ENCODE peak calls at places on chromosomes 1 and 21, in four cellular contexts. One of them, this sample, is unnamed.

GRCh38 chr21:36207577-36208320 is 51.1 kb downstream of the DOP1B start:
- DNase-seq in suprapubic skin: no peak
- DNase-seq in GM06990: no peak
- DNase-seq in CD8-positive, alpha-beta T cell: no peak
- DNase-seq in this sample: no peak

GRCh38 chr1:39539252-39539790 is 37.3 kb downstream of the PABPC4 start:
- DNase-seq in suprapubic skin: peak
- DNase-seq in GM06990: peak
- DNase-seq in CD8-positive, alpha-beta T cell: peak
- DNase-seq in this sample: no peak

GRCh38 chr1:246058478-246058877 is 448.6 kb downstream of the SMYD3 start:
- DNase-seq in suprapubic skin: no peak
- DNase-seq in GM06990: no peak
- DNase-seq in CD8-positive, alpha-beta T cell: no peak
- DNase-seq in this sample: no peak

GRCh38 chr1:115227683-115228082 is 110.4 kb downstream of the NGF start:
- DNase-seq in suprapubic skin: no peak
- DNase-seq in GM06990: no peak
- DNase-seq in CD8-positive, alpha-beta T cell: no peak
- DNase-seq in this sample: no peak

GRCh38 chr1:178494569-178494971 is 2.2 kb downstream of the CLEC20A start:
- DNase-seq in suprapubic skin: no peak
- DNase-seq in GM06990: no peak
- DNase-seq in CD8-positive, alpha-beta T cell: no peak
- DNase-seq in this sample: no peak

GRCh38 chr1:47179988-47180563 is 9.8 kb downstream of the PDZK1IP1 start:
- DNase-seq in suprapubic skin: no peak
- DNase-seq in GM06990: no peak
- DNase-seq in CD8-positive, alpha-beta T cell: no peak
- DNase-seq in this sample: no peak

GRCh38 chr1:40133122-40133665 is 28.0 kb upstream of the RLF start:
- DNase-seq in suprapubic skin: no peak
- DNase-seq in GM06990: no peak
- DNase-seq in CD8-positive, alpha-beta T cell: no peak
- DNase-seq in this sample: no peak

GRCh38 chr1:112172294-112172882 is 182.9 kb upstream of the KCND3 start:
- DNase-seq in suprapubic skin: no peak
- DNase-seq in GM06990: no peak
- DNase-seq in CD8-positive, alpha-beta T cell: no peak
- DNase-seq in this sample: no peak

GRCh38 chr1:176831150-176831549 is 333.4 kb downstream of the ASTN1 start:
- DNase-seq in suprapubic skin: no peak
- DNase-seq in GM06990: no peak
- DNase-seq in CD8-positive, alpha-beta T cell: no peak
- DNase-seq in this sample: no peak

GRCh38 chr1:228697209-228698016 is 37.9 kb upstream of the RHOU start:
- DNase-seq in suprapubic skin: peak
- DNase-seq in GM06990: no peak
- DNase-seq in CD8-positive, alpha-beta T cell: no peak
- DNase-seq in this sample: no peak

GRCh38 chr1:167767794-167768193 is 46.0 kb downstream of the MPZL1 start:
- DNase-seq in suprapubic skin: no peak
- DNase-seq in GM06990: no peak
- DNase-seq in CD8-positive, alpha-beta T cell: no peak
- DNase-seq in this sample: no peak

GRCh38 chr1:201016211-201016651 is 7.3 kb downstream of the KIF21B start:
- DNase-seq in suprapubic skin: no peak
- DNase-seq in GM06990: no peak
- DNase-seq in CD8-positive, alpha-beta T cell: no peak
- DNase-seq in this sample: no peak

GRCh38 chr1:111571239-111571638 is 48.4 kb upstream of the RAP1A start:
- DNase-seq in suprapubic skin: no peak
- DNase-seq in GM06990: no peak
- DNase-seq in CD8-positive, alpha-beta T cell: no peak
- DNase-seq in this sample: no peak

GRCh38 chr1:42379794-42380616 is 587 bp upstream of the RIMKLA start:
- DNase-seq in suprapubic skin: no peak
- DNase-seq in GM06990: no peak
- DNase-seq in CD8-positive, alpha-beta T cell: no peak
- DNase-seq in this sample: peak

GRCh38 chr21:38303300-38303699 is 46.5 kb downstream of the KCNJ15 start:
- DNase-seq in suprapubic skin: no peak
- DNase-seq in GM06990: no peak
- DNase-seq in CD8-positive, alpha-beta T cell: no peak
- DNase-seq in this sample: no peak

GRCh38 chr1:159088050-159088449 is 11.5 kb upstream of the AIM2 start:
- DNase-seq in suprapubic skin: no peak
- DNase-seq in GM06990: no peak
- DNase-seq in CD8-positive, alpha-beta T cell: no peak
- DNase-seq in this sample: no peak

GRCh38 chr1:161226320-161226711 is 456 bp downstream of the TOMM40L start:
- DNase-seq in suprapubic skin: no peak
- DNase-seq in GM06990: peak
- DNase-seq in CD8-positive, alpha-beta T cell: no peak
- DNase-seq in this sample: no peak

GRCh38 chr1:147717051-147717705 is 43.2 kb downstream of the GJA5 start:
- DNase-seq in suprapubic skin: no peak
- DNase-seq in GM06990: no peak
- DNase-seq in CD8-positive, alpha-beta T cell: no peak
- DNase-seq in this sample: no peak

GRCh38 chr1:119647228-119647733 is 785 bp downstream of the ZNF697 start:
- DNase-seq in suprapubic skin: no peak
- DNase-seq in GM06990: no peak
- DNase-seq in CD8-positive, alpha-beta T cell: no peak
- DNase-seq in this sample: no peak

GRCh38 chr1:153032677-153033308 is 1.8 kb downstream of the SPRR1B start:
- DNase-seq in suprapubic skin: no peak
- DNase-seq in GM06990: no peak
- DNase-seq in CD8-positive, alpha-beta T cell: no peak
- DNase-seq in this sample: no peak

GRCh38 chr21:38996355-38996754 is 186.9 kb downstream of the PSMG1 start:
- DNase-seq in suprapubic skin: no peak
- DNase-seq in GM06990: no peak
- DNase-seq in CD8-positive, alpha-beta T cell: no peak
- DNase-seq in this sample: no peak

GRCh38 chr1:16628361-16629111 is 15.2 kb upstream of the NBPF1 start:
- DNase-seq in suprapubic skin: no peak
- DNase-seq in GM06990: no peak
- DNase-seq in CD8-positive, alpha-beta T cell: no peak
- DNase-seq in this sample: peak

GRCh38 chr1:36475341-36475740 is 7.4 kb downstream of the CSF3R start:
- DNase-seq in suprapubic skin: no peak
- DNase-seq in GM06990: no peak
- DNase-seq in CD8-positive, alpha-beta T cell: no peak
- DNase-seq in this sample: no peak

GRCh38 chr1:211625040-211625439 is 46.1 kb upstream of the SLC30A1 start:
- DNase-seq in suprapubic skin: no peak
- DNase-seq in GM06990: no peak
- DNase-seq in CD8-positive, alpha-beta T cell: no peak
- DNase-seq in this sample: no peak

GRCh38 chr1:97192872-97193572 is 471.4 kb downstream of the PTBP2 start:
- DNase-seq in suprapubic skin: no peak
- DNase-seq in GM06990: no peak
- DNase-seq in CD8-positive, alpha-beta T cell: no peak
- DNase-seq in this sample: no peak
- TF ChIP-seq CTCF in suprapubic skin: no peak
- TF ChIP-seq CTCF in GM06990: no peak
- TF ChIP-seq CTCF in CD8-positive, alpha-beta T cell: no peak
- TF ChIP-seq CTCF in this sample: no peak

GRCh38 chr1:156684227-156684782 is 7.1 kb upstream of the NES start:
- DNase-seq in suprapubic skin: no peak
- DNase-seq in GM06990: no peak
- DNase-seq in CD8-positive, alpha-beta T cell: no peak
- DNase-seq in this sample: no peak
- TF ChIP-seq CTCF in suprapubic skin: no peak
- TF ChIP-seq CTCF in GM06990: peak
- TF ChIP-seq CTCF in CD8-positive, alpha-beta T cell: no peak
- TF ChIP-seq CTCF in this sample: peak

GRCh38 chr1:230104395-230105244 is 37.6 kb downstream of the GALNT2 start:
- DNase-seq in suprapubic skin: peak
- DNase-seq in GM06990: peak
- DNase-seq in CD8-positive, alpha-beta T cell: peak
- DNase-seq in this sample: no peak
- TF ChIP-seq CTCF in suprapubic skin: no peak
- TF ChIP-seq CTCF in GM06990: no peak
- TF ChIP-seq CTCF in CD8-positive, alpha-beta T cell: no peak
- TF ChIP-seq CTCF in this sample: peak

GRCh38 chr1:204505674-204506073 is 10.5 kb upstream of the MDM4 start:
- DNase-seq in suprapubic skin: no peak
- DNase-seq in GM06990: no peak
- DNase-seq in CD8-positive, alpha-beta T cell: no peak
- DNase-seq in this sample: no peak
- TF ChIP-seq CTCF in suprapubic skin: no peak
- TF ChIP-seq CTCF in GM06990: no peak
- TF ChIP-seq CTCF in CD8-positive, alpha-beta T cell: no peak
- TF ChIP-seq CTCF in this sample: no peak

GRCh38 chr1:37952738-37953137 is 5.9 kb upstream of the INPP5B start:
- DNase-seq in suprapubic skin: no peak
- DNase-seq in GM06990: no peak
- DNase-seq in CD8-positive, alpha-beta T cell: no peak
- DNase-seq in this sample: no peak
- TF ChIP-seq CTCF in suprapubic skin: no peak
- TF ChIP-seq CTCF in GM06990: no peak
- TF ChIP-seq CTCF in CD8-positive, alpha-beta T cell: no peak
- TF ChIP-seq CTCF in this sample: no peak

GRCh38 chr21:42009831-42010506 is at the start of gene ZBTB21:
- DNase-seq in suprapubic skin: peak
- DNase-seq in GM06990: peak
- DNase-seq in CD8-positive, alpha-beta T cell: peak
- DNase-seq in this sample: peak

GRCh38 chr21:42007541-42007940 is 2.6 kb downstream of the ZBTB21 start:
- DNase-seq in suprapubic skin: no peak
- DNase-seq in GM06990: no peak
- DNase-seq in CD8-positive, alpha-beta T cell: no peak
- DNase-seq in this sample: no peak

GRCh38 chr21:42010507-42011493 is 640 bp upstream of the ZBTB21 start:
- DNase-seq in suprapubic skin: peak
- DNase-seq in GM06990: no peak
- DNase-seq in CD8-positive, alpha-beta T cell: no peak
- DNase-seq in this sample: no peak

GRCh38 chr21:42006765-42007164 is 3.4 kb downstream of the ZBTB21 start:
- DNase-seq in suprapubic skin: no peak
- DNase-seq in GM06990: no peak
- DNase-seq in CD8-positive, alpha-beta T cell: no peak
- DNase-seq in this sample: no peak

GRCh38 chr21:42009018-42009830 is 936 bp downstream of the ZBTB21 start:
- DNase-seq in suprapubic skin: no peak
- DNase-seq in GM06990: peak
- DNase-seq in CD8-positive, alpha-beta T cell: peak
- DNase-seq in this sample: no peak
- TF ChIP-seq CTCF in suprapubic skin: peak
- TF ChIP-seq CTCF in GM06990: peak
- TF ChIP-seq CTCF in CD8-positive, alpha-beta T cell: no peak
- TF ChIP-seq CTCF in this sample: peak